ENCODE peak calls at places on chromosomes 1 and 21, in four cellular contexts. X is SK-N-SH, D is thoracic aorta, J is ascending aorta. Y is an unnamed sample. For H3K4me1, the result is how much of the 10 kb centered on the place peaks cover.

GRCh38 chr1:151530461-151530860 is 9.6 kb upstream of the TUFT1 start:
- DNase-seq in X (no peak), D (no peak), J (no peak), Y (no peak)

GRCh38 chr1:84141177-84142003 is 2.7 kb upstream of the PRKACB start:
- DNase-seq in X (no peak), D (no peak), J (no peak), Y (no peak)

GRCh38 chr21:45361033-45361997 is 43.6 kb upstream of the COL18A1 start:
- DNase-seq in X (no peak), D (no peak), J (no peak), Y (no peak)

GRCh38 chr1:147338571-147338970 is 96.1 kb downstream of the CHD1L start:
- DNase-seq in X (no peak), D (no peak), J (no peak), Y (no peak)

GRCh38 chr1:181087400-181087901 is 1.0 kb upstream of the IER5 start:
- DNase-seq in X (no peak), D (no peak), J (peak), Y (no peak)

GRCh38 chr1:83998599-83999315 is at the start of gene TTLL7:
- DNase-seq in X (peak), D (peak), J (no peak), Y (peak)

GRCh38 chr1:156859523-156860112 is 701 bp upstream of the INSRR start:
- DNase-seq in X (peak), D (no peak), J (no peak), Y (no peak)

GRCh38 chr1:153793973-153794615 is 18.9 kb downstream of the SLC27A3 start:
- DNase-seq in X (no peak), D (no peak), J (no peak), Y (peak)

GRCh38 chr1:86546787-86547221 is at the start of gene CLCA4:
- DNase-seq in X (no peak), D (no peak), J (no peak), Y (no peak)

GRCh38 chr1:235648407-235648907 is 1.1 kb downstream of the GNG4 start:
- DNase-seq in X (peak), D (no peak), J (no peak), Y (no peak)

GRCh38 chr1:8554956-8555534 is 237.1 kb downstream of the SLC45A1 start:
- DNase-seq in X (no peak), D (no peak), J (no peak), Y (peak)

GRCh38 chr1:119544165-119544762 is 37.3 kb downstream of the HSD3B1 start:
- DNase-seq in X (peak), D (no peak), J (no peak), Y (no peak)

GRCh38 chr1:173062156-173062938 is 11.6 kb upstream of the TNFSF18 start:
- DNase-seq in X (no peak), D (no peak), J (no peak), Y (no peak)

GRCh38 chr1:24898152-24898908 is 31.7 kb downstream of the RUNX3 start:
- DNase-seq in X (peak), D (no peak), J (no peak), Y (peak)

GRCh38 chr1:168472244-168472643 is 71.6 kb downstream of the XCL2 start:
- DNase-seq in X (no peak), D (no peak), J (no peak), Y (no peak)

GRCh38 chr1:168473164-168473563 is 70.6 kb downstream of the XCL2 start:
- DNase-seq in X (no peak), D (no peak), J (no peak), Y (no peak)

GRCh38 chr1:168468822-168469221 is 75.0 kb downstream of the XCL2 start:
- DNase-seq in X (no peak), D (no peak), J (no peak), Y (no peak)

GRCh38 chr1:168469690-168470089 is 74.1 kb downstream of the XCL2 start:
- DNase-seq in X (peak), D (peak), J (peak), Y (peak)

GRCh38 chr1:168470821-168471473 is 72.8 kb downstream of the XCL2 start:
- DNase-seq in X (no peak), D (no peak), J (no peak), Y (no peak)
- H3K4me1 ChIP-seq in X (under half), D (under half), J (under half), Y (under half)

DNA sequence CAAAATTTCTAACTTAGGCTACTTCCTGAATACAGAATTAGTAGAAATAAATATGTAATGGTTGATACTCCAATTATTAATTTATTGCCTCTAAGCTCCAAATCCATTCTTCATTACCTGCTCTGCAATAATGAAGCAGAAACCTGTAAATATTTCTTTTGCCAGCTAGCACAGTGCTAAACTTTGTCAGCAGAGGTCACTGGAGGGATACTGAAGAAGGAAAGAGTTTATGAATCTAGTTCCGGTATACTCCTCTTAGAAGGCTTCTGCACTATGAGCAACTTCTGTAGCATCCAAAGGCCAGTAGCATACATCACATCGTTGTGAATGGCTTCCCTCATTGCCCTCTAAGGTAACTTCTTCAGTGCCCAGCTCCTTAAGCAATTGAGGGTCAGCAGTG is 81.0 kb upstream of the LHX8 start:
- DNase-seq in X (no peak), D (no peak), J (no peak), Y (no peak)
- TF ChIP-seq CTCF in X (peak), D (no peak), J (no peak), Y (no peak)

GRCh38 chr1:921011-921837 is 2.5 kb upstream of the SAMD11 start:
- DNase-seq in X (peak), D (no peak), J (no peak), Y (no peak)
- H3K4me3 ChIP-seq in X (peak), D (peak), J (no peak), Y (no peak)

DNA sequence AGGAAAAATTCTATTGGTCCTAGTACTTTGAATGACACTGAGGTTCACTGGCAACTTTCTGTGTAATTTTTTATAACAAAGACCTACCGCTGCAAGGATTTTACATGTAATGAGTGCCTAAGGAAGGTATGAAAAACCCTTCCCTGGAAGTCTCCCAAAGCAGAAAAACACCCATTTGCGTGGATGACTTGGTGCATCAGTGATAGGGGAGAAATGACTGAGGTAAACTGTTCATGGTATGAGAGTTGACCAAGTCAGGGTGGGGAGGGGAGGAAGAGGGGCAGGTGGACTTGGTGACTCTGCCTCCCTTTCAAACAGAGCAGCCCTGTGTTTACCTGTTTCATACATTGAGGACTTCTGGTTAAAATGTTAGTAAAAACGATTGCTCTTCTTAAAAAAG is 78.8 kb upstream of the IPO9 start:
- DNase-seq in X (no peak), D (no peak), J (no peak), Y (no peak)
- H3K4me1 ChIP-seq in X (half or more), D (half or more), J (under half), Y (half or more)

GRCh38 chr1:50739125-50739524 is 220.9 kb downstream of the FAF1 start:
- DNase-seq in X (no peak), D (no peak), J (no peak), Y (no peak)

DNA sequence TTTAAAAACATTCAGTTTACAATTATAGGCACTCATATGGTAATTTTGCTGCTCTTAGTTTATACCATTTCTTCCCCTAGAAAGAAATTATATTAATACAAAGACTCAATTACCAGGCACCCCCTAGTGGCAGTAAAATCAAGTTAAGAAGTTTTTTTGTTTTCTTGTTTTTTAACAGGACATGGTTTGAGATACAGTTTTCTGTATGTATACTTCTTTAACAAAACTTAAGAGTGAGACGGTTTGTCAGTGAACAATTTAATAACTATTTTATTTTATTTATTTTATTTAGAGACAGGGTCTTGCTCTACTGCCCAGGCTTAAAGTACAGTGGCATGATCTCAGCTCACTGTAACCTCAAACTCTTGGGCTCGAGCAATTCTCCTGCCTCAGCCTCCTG is 224.6 kb downstream of the FAF1 start:
- DNase-seq in X (peak), D (no peak), J (no peak), Y (no peak)
- TF ChIP-seq CTCF in X (peak), D (peak), J (peak), Y (peak)

Y was measured in tibial artery.